ENCODE peak calls at places on chromosomes 11 and 22, in ten cellular contexts. R is aorta; B is suprapubic skin; E is neuronal stem cell; M is A549; V is body of pancreas; Q is mesendoderm; A is CD8-positive, alpha-beta T cell; I is mammary epithelial cell; X is right cardiac atrium. P is an unnamed sample. For H3K4me1, the result is how much of the 10 kb centered on the place peaks cover.

GRCh38 chr22:45885171-45885840 is 91.7 kb downstream of the WNT7B start:
- DNase-seq in R (peak), B (peak), E (no peak), M (no peak), V (peak), Q (no peak), A (no peak), I (no peak), X (no peak), P (no peak)

GRCh38 chr11:34647131-34647530 is 26.2 kb downstream of the EHF start:
- DNase-seq in R (no peak), B (no peak), E (no peak), M (no peak), V (no peak), Q (no peak), A (no peak), I (no peak), X (no peak), P (no peak)

GRCh38 chr22:27512283-27512761 is 289.2 kb downstream of the MN1 start:
- DNase-seq in R (peak), B (peak), E (no peak), M (no peak), V (peak), Q (no peak), A (no peak), I (peak), X (peak), P (peak)

GRCh38 chr11:114259124-114259526 is 37.1 kb upstream of the NNMT start:
- DNase-seq in R (peak), B (no peak), E (no peak), M (no peak), V (peak), Q (no peak), A (no peak), I (no peak), X (peak), P (peak)

GRCh38 chr22:43923191-43923590 is 414 bp upstream of the PNPLA3 start:
- DNase-seq in R (no peak), B (no peak), E (no peak), M (no peak), V (no peak), Q (no peak), A (no peak), I (no peak), X (no peak), P (no peak)

GRCh38 chr11:64019106-64020031 is 16.4 kb upstream of the FLRT1 start:
- DNase-seq in R (no peak), B (no peak), E (no peak), M (no peak), V (peak), Q (no peak), A (no peak), I (no peak), X (no peak), P (peak)

GRCh38 chr11:120925944-120926343 is 98.0 kb upstream of the TBCEL start:
- DNase-seq in R (no peak), B (no peak), E (no peak), M (no peak), V (no peak), Q (no peak), A (no peak), I (no peak), X (no peak), P (no peak)

GRCh38 chr11:64278576-64279190 is 5.8 kb downstream of the BAD start:
- DNase-seq in R (no peak), B (no peak), E (no peak), M (no peak), V (no peak), Q (no peak), A (no peak), I (no peak), X (no peak), P (no peak)

GRCh38 chr11:87368151-87368550 is 330.4 kb downstream of the TMEM135 start:
- DNase-seq in R (no peak), B (no peak), E (no peak), M (no peak), V (no peak), Q (no peak), A (no peak), I (no peak), X (no peak), P (no peak)

GRCh38 chr11:23406131-23406819 is 546.0 kb upstream of the CCDC179 start:
- DNase-seq in R (no peak), B (no peak), E (no peak), M (no peak), V (no peak), Q (peak), A (no peak), I (no peak), X (peak), P (peak)

GRCh38 chr11:65121447-65121864 is 478 bp downstream of the FAU start:
- DNase-seq in R (no peak), B (peak), E (no peak), M (no peak), V (no peak), Q (peak), A (no peak), I (no peak), X (no peak), P (peak)

GRCh38 chr22:17157714-17158113 is 1.4 kb downstream of the HDHD5 start:
- DNase-seq in R (no peak), B (no peak), E (no peak), M (no peak), V (no peak), Q (no peak), A (no peak), I (no peak), X (no peak), P (no peak)
- H3K4me3 ChIP-seq in R (no peak), B (peak), E (no peak), M (peak), V (no peak), Q (no peak), A (no peak), I (no peak), X (no peak), P (peak)

GRCh38 chr11:134273317-134273712 is 2.9 kb upstream of the GLB1L3 start:
- DNase-seq in R (no peak), B (no peak), E (no peak), M (no peak), V (no peak), Q (no peak), A (no peak), I (no peak), X (no peak), P (no peak)
- H3K4me1 ChIP-seq in R (under half), B (under half), E (under half), M (under half), V (under half), Q (under half), A (under half), I (under half), X (under half), P (under half)

DNA sequence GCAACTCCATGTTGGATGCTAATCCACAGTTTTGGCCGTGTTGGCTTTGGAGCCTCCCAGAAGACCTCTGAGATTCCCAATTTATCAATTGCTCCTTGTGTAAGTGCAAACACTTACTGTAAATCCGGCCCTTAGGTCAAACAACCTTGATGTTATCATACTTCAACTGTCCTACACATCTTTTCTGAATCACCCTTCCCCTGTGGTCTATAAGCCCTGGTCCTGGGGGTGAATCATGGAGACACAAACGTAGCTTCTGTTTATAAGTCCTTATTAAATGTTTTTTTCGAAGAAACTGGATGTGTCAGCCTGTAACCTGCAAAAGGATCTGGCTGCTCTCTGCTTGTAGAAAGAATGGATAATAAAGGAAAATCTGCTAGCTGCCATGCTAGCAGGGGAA is 1.7 kb upstream of the IL10RA start:
- DNase-seq in R (no peak), B (no peak), E (no peak), M (no peak), V (no peak), Q (no peak), A (no peak), I (no peak), X (no peak), P (no peak)
- H3K4me3 ChIP-seq in R (no peak), B (no peak), E (no peak), M (no peak), V (no peak), Q (no peak), A (no peak), I (no peak), X (no peak), P (no peak)

GRCh38 chr22:41845380-41846267 is 12.7 kb downstream of the SREBF2 start:
- DNase-seq in R (no peak), B (no peak), E (no peak), M (no peak), V (no peak), Q (peak), A (no peak), I (no peak), X (no peak), P (no peak)

GRCh38 chr22:41844513-41844912 is 11.6 kb downstream of the SREBF2 start:
- DNase-seq in R (no peak), B (no peak), E (no peak), M (no peak), V (peak), Q (no peak), A (no peak), I (no peak), X (no peak), P (no peak)

GRCh38 chr22:41841085-41841712 is 8.3 kb downstream of the SREBF2 start:
- DNase-seq in R (no peak), B (no peak), E (no peak), M (peak), V (no peak), Q (no peak), A (no peak), I (no peak), X (no peak), P (no peak)

GRCh38 chr22:41844036-41844435 is 11.1 kb downstream of the SREBF2 start:
- DNase-seq in R (no peak), B (no peak), E (no peak), M (no peak), V (no peak), Q (no peak), A (no peak), I (no peak), X (no peak), P (no peak)

DNA sequence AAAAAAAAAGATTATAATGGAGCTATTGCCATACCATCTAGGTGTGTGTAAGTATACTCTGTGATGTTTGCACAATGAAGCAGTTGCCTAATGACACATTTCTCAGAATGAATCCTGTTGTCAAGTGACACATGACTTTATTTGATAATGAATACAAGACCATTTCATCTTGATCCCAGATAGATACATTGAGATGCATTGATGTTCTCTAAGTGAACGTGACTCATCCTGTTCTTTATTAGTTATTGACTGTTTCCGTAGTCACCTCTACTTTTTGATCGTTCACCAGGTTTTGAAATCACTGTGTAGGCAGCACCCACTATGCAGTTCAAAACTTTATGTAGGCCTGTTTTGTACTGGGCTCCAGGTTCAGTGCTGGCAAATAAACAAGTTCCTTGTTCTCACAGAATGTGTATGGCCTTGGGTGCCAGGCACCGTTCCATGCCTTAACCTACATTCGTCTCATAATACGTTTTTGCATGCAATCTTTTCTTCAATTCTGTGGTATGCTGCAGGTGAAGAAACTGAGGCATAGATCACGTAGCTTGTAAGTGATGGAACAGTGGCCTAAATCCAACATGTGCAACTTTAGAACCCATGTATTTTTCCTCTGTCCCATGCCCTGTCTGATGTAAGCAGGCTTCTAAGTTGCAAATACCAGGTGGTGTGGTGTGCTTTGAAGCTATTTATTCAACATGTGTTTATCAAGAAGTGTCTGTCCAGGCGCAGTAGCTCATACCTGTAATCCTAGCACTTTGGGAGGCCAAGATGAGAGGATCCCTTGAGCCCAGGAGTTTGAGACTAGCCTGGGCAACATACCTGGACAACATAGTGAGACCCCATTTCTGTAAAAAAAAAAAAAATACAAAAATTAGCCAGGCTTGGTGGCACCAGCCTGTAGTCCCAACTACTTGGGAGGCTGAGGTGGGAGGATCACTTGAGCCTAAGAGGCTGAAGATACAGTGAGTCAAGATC is 10.4 kb downstream of the SREBF2 start:
- DNase-seq in R (no peak), B (no peak), E (no peak), M (no peak), V (peak), Q (no peak), A (no peak), I (no peak), X (no peak), P (no peak)
- H3K4me1 ChIP-seq in R (under half), B (half or more), E (under half), M (half or more), V (half or more), Q (under half), A (under half), I (half or more), X (under half), P (half or more)

GRCh38 chr11:1262172-1263006 is 39.5 kb downstream of the MUC5B start:
- DNase-seq in R (peak), B (peak), E (peak), M (peak), V (peak), Q (peak), A (peak), I (peak), X (peak), P (peak)
- H3K4me3 ChIP-seq in R (no peak), B (peak), E (peak), M (peak), V (no peak), Q (no peak), A (peak), I (peak), X (peak), P (peak)

DNA sequence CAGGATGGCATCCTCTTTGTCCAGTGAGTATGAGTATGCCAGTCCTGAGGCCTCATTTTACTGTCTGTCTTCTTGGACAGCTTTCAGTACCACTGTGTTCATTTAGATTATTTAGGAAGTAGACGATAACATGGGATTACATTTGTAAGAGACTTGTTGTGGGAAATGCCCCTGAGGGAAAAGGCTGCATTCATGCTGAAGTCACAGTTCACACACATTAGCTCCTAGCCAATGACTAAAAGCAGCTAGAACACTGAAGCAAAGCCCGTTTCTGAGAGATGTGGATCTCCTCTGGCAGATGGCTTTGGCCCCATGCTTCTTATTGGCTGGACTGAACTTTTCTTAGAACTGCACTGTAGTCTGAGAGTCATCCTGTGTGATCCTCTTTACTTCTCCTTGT is 242.4 kb downstream of the FAM76B start:
- DNase-seq in R (no peak), B (no peak), E (no peak), M (no peak), V (no peak), Q (no peak), A (no peak), I (no peak), X (no peak), P (no peak)
- H3K4me1 ChIP-seq in R (under half), B (under half), E (under half), M (under half), V (under half), Q (under half), A (under half), I (under half), X (under half), P (under half)

GRCh38 chr11:31819533-31820437 is 8.7 kb upstream of the PAX6 start:
- DNase-seq in R (no peak), B (no peak), E (peak), M (no peak), V (no peak), Q (peak), A (no peak), I (no peak), X (no peak), P (no peak)

GRCh38 chr11:31816467-31817053 is 5.4 kb upstream of the PAX6 start:
- DNase-seq in R (no peak), B (no peak), E (peak), M (no peak), V (no peak), Q (peak), A (no peak), I (no peak), X (no peak), P (no peak)

GRCh38 chr11:31818874-31819331 is 7.8 kb upstream of the PAX6 start:
- DNase-seq in R (no peak), B (no peak), E (peak), M (no peak), V (no peak), Q (peak), A (no peak), I (no peak), X (no peak), P (no peak)

GRCh38 chr11:31817054-31817620 is 6.0 kb upstream of the PAX6 start:
- DNase-seq in R (no peak), B (no peak), E (peak), M (no peak), V (no peak), Q (peak), A (no peak), I (peak), X (no peak), P (no peak)

GRCh38 chr11:31817621-31818493 is 6.7 kb upstream of the PAX6 start:
- DNase-seq in R (no peak), B (no peak), E (peak), M (no peak), V (peak), Q (peak), A (no peak), I (no peak), X (no peak), P (no peak)
- H3K4me3 ChIP-seq in R (no peak), B (peak), E (peak), M (no peak), V (no peak), Q (no peak), A (peak), I (no peak), X (peak), P (peak)

GRCh38 chr11:46697303-46697702 is 3.1 kb downstream of the ARHGAP1 start:
- DNase-seq in R (peak), B (no peak), E (no peak), M (no peak), V (peak), Q (peak), A (no peak), I (no peak), X (no peak), P (peak)

GRCh38 chr11:46697723-46698122 is 2.7 kb downstream of the ARHGAP1 start:
- DNase-seq in R (no peak), B (no peak), E (no peak), M (no peak), V (no peak), Q (no peak), A (no peak), I (no peak), X (no peak), P (no peak)

GRCh38 chr11:46698597-46698996 is 1.8 kb downstream of the ARHGAP1 start:
- DNase-seq in R (no peak), B (no peak), E (no peak), M (no peak), V (no peak), Q (no peak), A (no peak), I (no peak), X (no peak), P (no peak)

GRCh38 chr11:46700251-46701077 is at the start of the genes ARHGAP1 and ZNF408:
- DNase-seq in R (peak), B (peak), E (peak), M (peak), V (peak), Q (peak), A (peak), I (peak), X (peak), P (peak)

DNA sequence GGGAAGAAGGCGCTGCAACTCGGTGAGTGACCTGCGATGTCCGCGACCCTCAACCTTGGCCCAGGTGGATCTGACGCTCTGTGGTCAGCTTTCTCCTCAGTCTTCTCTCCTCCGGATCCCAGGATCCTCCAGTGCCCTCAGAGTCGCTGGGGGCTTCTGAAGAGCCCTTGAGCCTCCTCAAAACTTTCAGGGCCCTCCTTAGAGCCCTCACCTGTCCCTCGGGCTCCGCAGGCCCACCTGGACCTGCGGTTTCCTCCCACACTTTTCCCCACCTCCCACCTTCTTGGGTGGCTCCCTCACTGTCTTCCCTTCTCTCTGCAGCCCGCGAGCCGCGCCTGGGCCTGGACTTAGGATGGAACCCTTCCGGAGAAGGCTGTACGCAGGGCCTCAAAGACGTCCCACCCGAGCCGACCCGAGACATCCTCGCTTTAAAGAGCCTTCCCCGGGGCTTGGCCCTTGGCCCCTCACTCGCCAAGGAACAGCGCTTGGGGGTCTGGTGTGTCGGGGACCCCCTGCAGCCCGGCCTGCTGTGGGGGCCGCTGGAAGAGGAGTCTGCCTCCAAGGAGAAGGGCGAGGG is 335 bp downstream of the ZNF408 start:
- DNase-seq in R (no peak), B (no peak), E (no peak), M (no peak), V (no peak), Q (no peak), A (no peak), I (no peak), X (no peak), P (no peak)
- H3K4me1 ChIP-seq in R (under half), B (half or more), E (under half), M (under half), V (under half), Q (under half), A (under half), I (under half), X (under half), P (half or more)